ENCODE peak calls at places on chromosome 11, in seven cellular contexts. V is esophagus squamous epithelium, K is transverse colon, P is A549, X is esophagus muscularis mucosa, C is H54, D is heart left ventricle. M is an unnamed sample.

GRCh38 chr11:58578136-58578634 is 678 bp upstream of the ZFP91 start:
- DNase-seq in P (peak), X (peak), D (peak), C (peak), K (peak), V (peak), M (peak)

GRCh38 chr11:119093951-119094815 is 7.5 kb downstream of the DPAGT1 start:
- DNase-seq in C (no peak), X (no peak), K (peak), D (peak), P (no peak), V (no peak), M (no peak)

GRCh38 chr11:69157156-69157821 is 1.6 kb downstream of the SMIM38 start:
- DNase-seq in D (peak), X (no peak), C (no peak), K (no peak), V (no peak), P (no peak), M (peak)

GRCh38 chr11:71372693-71373657 is 75.2 kb downstream of the DHCR7 start:
- DNase-seq in V (no peak), P (peak), D (no peak), X (no peak), K (no peak), C (no peak), M (no peak)

GRCh38 chr11:3934658-3935057 is 79.2 kb downstream of the STIM1 start:
- DNase-seq in P (no peak), X (no peak), K (no peak), D (no peak), V (no peak), C (no peak), M (no peak)

GRCh38 chr11:110076388-110076965 is 16.7 kb upstream of the ZC3H12C start:
- DNase-seq in X (no peak), K (peak), C (no peak), P (no peak), D (no peak), V (no peak), M (no peak)

GRCh38 chr11:42043312-42043711 is 583.9 kb upstream of the LRRC4C start:
- DNase-seq in V (no peak), X (no peak), D (no peak), K (no peak), C (no peak), P (no peak), M (no peak)

GRCh38 chr11:64854534-64855502 is 10.4 kb upstream of the CDC42BPG start:
- DNase-seq in D (peak), K (peak), C (peak), V (no peak), X (peak), P (peak), M (peak)

GRCh38 chr11:62980133-62980760 is 4.5 kb downstream of the SLC22A6 start:
- DNase-seq in D (no peak), X (no peak), P (no peak), V (no peak), C (no peak), K (no peak), M (no peak)

GRCh38 chr11:44270403-44271192 is 39.3 kb downstream of the ALX4 start:
- DNase-seq in V (no peak), D (no peak), C (no peak), K (no peak), P (no peak), X (no peak), M (no peak)

GRCh38 chr11:6687876-6688275 is 4.7 kb upstream of the MRPL17 start:
- DNase-seq in D (no peak), C (no peak), P (no peak), V (no peak), K (no peak), X (no peak), M (no peak)

GRCh38 chr11:118930152-118930712 is 4.5 kb upstream of the BCL9L start:
- DNase-seq in X (peak), C (no peak), P (peak), V (no peak), K (peak), D (peak), M (peak)

GRCh38 chr11:2511421-2512369 is 66.9 kb downstream of the KCNQ1 start:
- DNase-seq in V (no peak), K (peak), P (no peak), D (peak), C (peak), X (peak), M (peak)

GRCh38 chr11:8839957-8840945 is 70.7 kb upstream of the AKIP1 start:
- DNase-seq in X (no peak), V (no peak), P (no peak), D (no peak), K (peak), C (no peak), M (peak)

GRCh38 chr11:100525635-100526034 is 161.5 kb upstream of the ARHGAP42 start:
- DNase-seq in C (no peak), V (no peak), X (no peak), P (peak), D (no peak), K (no peak), M (no peak)

GRCh38 chr11:84923489-84923888 is 703.7 kb downstream of the DLG2 start:
- DNase-seq in C (no peak), V (no peak), K (no peak), D (no peak), X (no peak), P (no peak), M (no peak)

GRCh38 chr11:12251651-12252560 is 125.5 kb upstream of the PARVA start:
- DNase-seq in X (no peak), D (no peak), K (no peak), P (no peak), C (no peak), V (no peak), M (no peak)

GRCh38 chr11:100640646-100641045 is 46.4 kb upstream of the ARHGAP42 start:
- DNase-seq in K (no peak), X (no peak), V (no peak), D (no peak), C (no peak), P (no peak), M (no peak)

GRCh38 chr11:21285104-21285503 is 615.7 kb downstream of the NELL1 start:
- DNase-seq in K (no peak), D (no peak), V (no peak), P (no peak), X (no peak), C (no peak), M (no peak)

GRCh38 chr11:103548838-103549237 is 439.6 kb downstream of the DYNC2H1 start:
- DNase-seq in X (no peak), V (no peak), K (no peak), P (no peak), D (no peak), C (no peak), M (no peak)

GRCh38 chr11:118265954-118266353 is 1.9 kb upstream of the MPZL2 start:
- DNase-seq in V (no peak), P (no peak), D (peak), K (peak), C (no peak), X (no peak), M (no peak)

GRCh38 chr11:102302241-102302640 is 15.0 kb upstream of the BIRC3 start:
- DNase-seq in K (no peak), X (no peak), C (no peak), D (no peak), P (no peak), V (no peak), M (no peak)

GRCh38 chr11:1468473-1469066 is 18.0 kb downstream of the MOB2 start:
- DNase-seq in P (no peak), D (no peak), X (no peak), C (no peak), V (no peak), K (no peak), M (no peak)

GRCh38 chr11:126319374-126319740 is 15.5 kb downstream of the DCPS start:
- DNase-seq in D (no peak), V (no peak), K (no peak), P (no peak), C (no peak), X (no peak), M (peak)
- TF ChIP-seq POLR2A in D (no peak), V (no peak), K (no peak), P (no peak), C (no peak), X (no peak), M (no peak)

GRCh38 chr11:14643697-14644395 is at the start of gene PDE3B:
- DNase-seq in P (peak), C (no peak), K (peak), D (peak), X (no peak), V (no peak), M (peak)
- TF ChIP-seq POLR2A in P (peak), C (no peak), K (peak), D (peak), X (no peak), V (peak), M (peak)

DNA sequence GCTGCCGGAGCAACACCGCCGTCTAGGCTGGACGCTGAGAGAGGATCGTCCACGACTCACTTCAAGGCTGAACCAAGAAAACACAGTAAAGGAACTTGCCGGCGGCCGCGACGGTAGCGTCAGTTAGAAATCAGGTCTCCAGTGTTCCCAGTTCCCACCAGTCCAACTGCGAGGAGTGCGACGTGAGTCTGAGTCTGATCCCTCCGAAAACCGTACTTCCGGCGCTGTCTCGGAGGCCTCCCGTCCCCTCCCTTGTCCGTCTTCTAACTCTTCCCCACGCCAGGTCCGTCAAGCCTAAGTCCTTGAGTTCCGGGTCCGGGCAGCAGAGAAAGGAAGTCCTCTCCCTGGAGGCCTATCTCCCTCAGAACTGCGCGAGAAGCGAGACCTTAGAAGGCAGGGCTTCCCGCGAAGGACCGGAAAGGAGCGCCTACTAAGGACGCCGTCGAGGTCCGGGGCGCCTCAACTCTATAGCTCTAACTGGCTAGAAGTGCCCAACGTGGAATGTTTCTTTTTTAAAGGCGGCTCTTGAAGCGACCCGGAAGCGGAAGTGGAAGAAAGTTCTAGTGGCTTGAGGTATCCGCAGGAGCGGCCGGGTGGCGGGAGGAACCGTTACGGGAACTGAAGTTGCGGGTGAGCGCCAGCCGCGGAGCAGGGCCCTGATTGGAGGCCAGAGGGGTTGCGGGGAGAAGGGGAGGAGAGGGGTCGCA is at the start of the genes BANF1 and EIF1AD:
- DNase-seq in P (peak), C (peak), V (peak), D (peak), X (peak), K (peak), M (peak)
- TF ChIP-seq POLR2A in P (peak), C (peak), V (peak), D (peak), X (no peak), K (peak), M (peak)

GRCh38 chr11:129323896-129324522 is 51.6 kb upstream of the BARX2 start:
- DNase-seq in D (peak), P (peak), C (no peak), V (no peak), K (peak), X (no peak), M (peak)
- TF ChIP-seq POLR2A in D (no peak), P (no peak), C (no peak), V (no peak), K (no peak), X (no peak), M (no peak)

GRCh38 chr11:130069684-130070108 is at the start of gene APLP2:
- DNase-seq in P (peak), C (peak), K (peak), D (peak), X (peak), V (peak), M (peak)
- TF ChIP-seq POLR2A in P (peak), C (peak), K (peak), D (peak), X (peak), V (peak), M (peak)

GRCh38 chr11:113351061-113351460 is 36.5 kb upstream of the ANKK1 start:
- DNase-seq in C (no peak), D (no peak), K (no peak), P (no peak), V (no peak), X (no peak), M (no peak)
- TF ChIP-seq POLR2A in C (no peak), D (no peak), K (no peak), P (no peak), V (no peak), X (no peak), M (no peak)

GRCh38 chr11:47551086-47551485 is 1.8 kb downstream of the CELF1 start:
- DNase-seq in K (no peak), V (no peak), X (no peak), P (peak), C (no peak), D (no peak), M (no peak)

GRCh38 chr11:47550288-47551052 is 2.5 kb downstream of the CELF1 start:
- DNase-seq in D (no peak), V (no peak), C (no peak), P (no peak), X (no peak), K (no peak), M (no peak)

GRCh38 chr11:47553417-47553746 is 450 bp upstream of the CELF1 start:
- DNase-seq in X (no peak), D (no peak), P (no peak), V (no peak), K (no peak), C (no peak), M (no peak)

GRCh38 chr11:47552086-47552580 is 799 bp downstream of the CELF1 start:
- DNase-seq in K (no peak), P (peak), C (no peak), D (no peak), X (no peak), V (no peak), M (peak)

DNA sequence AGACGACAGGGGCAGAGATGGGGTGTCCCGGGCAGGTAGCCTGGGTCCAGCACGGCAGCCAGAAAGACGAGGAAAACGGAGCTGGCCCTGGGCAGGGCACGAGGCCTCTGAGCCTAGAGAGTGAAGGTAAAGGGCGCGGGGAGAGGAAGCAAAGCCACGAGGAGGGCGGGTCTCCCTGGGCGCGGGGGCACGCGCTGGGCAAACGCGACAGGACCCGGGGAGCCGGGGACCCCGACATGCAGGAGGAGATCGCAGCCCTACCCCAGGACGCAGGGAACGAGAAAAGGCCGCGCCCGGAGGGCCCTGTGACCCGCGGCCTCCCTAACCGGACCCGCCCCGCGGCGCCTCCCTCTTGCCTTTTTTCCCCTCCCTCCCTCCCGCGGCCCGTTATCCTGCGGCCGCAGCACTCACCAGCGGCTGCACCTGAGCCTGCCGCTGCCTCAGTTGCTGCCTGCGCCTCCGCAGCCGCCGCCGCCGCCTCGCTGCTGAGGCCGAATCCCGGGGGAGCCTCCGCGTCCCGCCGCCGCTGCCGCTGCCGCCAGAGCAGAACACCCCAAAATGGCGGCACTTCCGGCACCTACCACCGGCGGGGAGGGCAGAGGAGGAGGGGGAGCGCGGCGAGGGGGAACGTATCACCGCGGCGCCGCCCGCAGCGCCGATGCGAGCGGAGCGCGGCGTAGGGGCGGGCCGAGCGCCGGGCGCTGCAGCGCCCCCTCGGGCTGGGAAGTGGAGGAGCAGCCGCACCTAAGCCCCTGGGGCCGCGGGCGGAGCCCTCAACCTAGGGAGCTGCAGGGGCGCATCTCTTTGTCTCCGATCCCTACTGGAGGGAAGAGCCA is at the start of gene CELF1:
- DNase-seq in K (peak), V (peak), X (peak), C (peak), P (peak), D (peak), M (peak)
- TF ChIP-seq POLR2A in K (peak), V (peak), X (peak), C (peak), P (peak), D (peak), M (no peak)

GRCh38 chr11:77066229-77067023 is at the start of gene CAPN5:
- DNase-seq in K (peak), V (peak), C (peak), D (peak), X (peak), P (peak), M (peak)
- TF ChIP-seq POLR2A in K (peak), V (peak), C (peak), D (peak), X (peak), P (peak), M (peak)

GRCh38 chr11:18563090-18563730 is 25.3 kb downstream of the UEVLD start:
- DNase-seq in X (no peak), V (no peak), K (no peak), P (no peak), D (no peak), C (no peak), M (no peak)
- TF ChIP-seq POLR2A in X (no peak), V (no peak), K (no peak), P (no peak), D (no peak), C (no peak), M (no peak)

M was measured in sigmoid colon.